ENCODE peak calls at places on chromosomes 11 and 22, in eight cellular contexts. E, J, O, C, W, N, R and P are unnamed samples.

GRCh38 chr11:124670732-124671131 is 2.8 kb downstream of the SIAE start:
- DNase-seq in E (no peak), J (no peak), O (no peak), C (no peak), W (peak), N (peak), R (no peak), P (no peak)

GRCh38 chr11:63505857-63506528 is at the start of gene LGALS12:
- DNase-seq in E (peak), J (no peak), O (no peak), C (no peak), W (no peak), N (no peak), R (no peak), P (no peak)

GRCh38 chr22:19522190-19522880 is 1.9 kb downstream of the CLDN5 start:
- DNase-seq in E (no peak), J (no peak), O (no peak), C (no peak), W (no peak), N (no peak), R (no peak), P (no peak)

GRCh38 chr11:73308963-73309960 is 1.2 kb downstream of the ARHGEF17 start:
- DNase-seq in E (peak), J (peak), O (peak), C (peak), W (no peak), N (peak), R (peak), P (peak)

GRCh38 chr11:124402326-124402922 is 3.6 kb upstream of the OR8B3 start:
- DNase-seq in E (peak), J (peak), O (peak), C (peak), W (peak), N (peak), R (no peak), P (peak)

GRCh38 chr11:43947003-43947500 is 4.6 kb downstream of the C11orf96 start:
- DNase-seq in E (peak), J (no peak), O (peak), C (no peak), W (no peak), N (peak), R (no peak), P (no peak)

GRCh38 chr11:8363924-8364323 is 100.2 kb upstream of the LMO1 start:
- DNase-seq in E (no peak), J (no peak), O (no peak), C (no peak), W (no peak), N (peak), R (no peak), P (no peak)

GRCh38 chr22:44996120-44996519 is 13.7 kb downstream of the PHF21B start:
- DNase-seq in E (no peak), J (no peak), O (no peak), C (no peak), W (no peak), N (no peak), R (no peak), P (no peak)

GRCh38 chr11:109247071-109247470 is 174.9 kb upstream of the C11orf87 start:
- DNase-seq in E (peak), J (no peak), O (no peak), C (no peak), W (no peak), N (peak), R (no peak), P (peak)

GRCh38 chr11:86151188-86152005 is 82.5 kb upstream of the PICALM start:
- DNase-seq in E (peak), J (no peak), O (no peak), C (no peak), W (peak), N (peak), R (peak), P (peak)

GRCh38 chr11:25910090-25910489 is 421.8 kb upstream of the ANO3 start:
- DNase-seq in E (no peak), J (no peak), O (no peak), C (no peak), W (no peak), N (no peak), R (no peak), P (peak)

GRCh38 chr11:123461164-123461563 is 31.1 kb downstream of the GRAMD1B start:
- DNase-seq in E (no peak), J (no peak), O (no peak), C (no peak), W (no peak), N (no peak), R (peak), P (no peak)